ENCODE peak calls at places on chromosome 5, in five cellular contexts. Q is left ventricle myocardium inferior, Z is heart right ventricle, Y is lung, X is OCI-LY7. S is an unnamed sample.

GRCh38 chr5:142644640-142645361 is 41.1 kb downstream of the FGF1 start:
- DNase-seq in Z (peak; percentile 27), Y (peak; percentile 38), Q (no peak), X (no peak), S (peak; percentile 99)

GRCh38 chr5:141613344-141613743 is 5.5 kb downstream of the DIAPH1 start:
- DNase-seq in Z (no peak), X (no peak), Y (no peak), Q (no peak), S (no peak)

GRCh38 chr5:14038341-14038959 is 94.0 kb upstream of the DNAH5 start:
- DNase-seq in Z (no peak), Y (no peak), Q (no peak), X (no peak), S (peak; percentile 70)

GRCh38 chr5:11504794-11505193 is 399.5 kb downstream of the CTNND2 start:
- DNase-seq in X (no peak), Q (no peak), Y (no peak), Z (no peak), S (no peak)

GRCh38 chr5:143164557-143164956 is 238.9 kb downstream of the NR3C1 start:
- DNase-seq in X (no peak), Z (no peak), Y (no peak), Q (no peak), S (peak; percentile 47)

GRCh38 chr5:112604741-112605390 is 132.8 kb upstream of the APC start:
- DNase-seq in X (peak; percentile 69), Z (no peak), Q (no peak), Y (no peak), S (peak; percentile 3)

GRCh38 chr5:14016549-14016948 is 72.1 kb upstream of the DNAH5 start:
- DNase-seq in Q (no peak), Y (no peak), Z (no peak), X (no peak), S (no peak)

GRCh38 chr5:60507687-60508086 is 192.3 kb downstream of the DEPDC1B start:
- DNase-seq in Y (no peak), X (no peak), Q (no peak), Z (no peak), S (no peak)

GRCh38 chr5:84383296-84383815 is 1.3 kb downstream of the EDIL3 start:
- DNase-seq in Q (no peak), Z (no peak), X (no peak), Y (no peak), S (no peak)
- H3K4me3 ChIP-seq in Q (peak overlapping the region; percentile 67), Z (peak overlapping the region; percentile 57), X (no peak overlapping the region), Y (peak overlapping the region; percentile 67), S (peak overlapping the region; percentile 59)

DNA sequence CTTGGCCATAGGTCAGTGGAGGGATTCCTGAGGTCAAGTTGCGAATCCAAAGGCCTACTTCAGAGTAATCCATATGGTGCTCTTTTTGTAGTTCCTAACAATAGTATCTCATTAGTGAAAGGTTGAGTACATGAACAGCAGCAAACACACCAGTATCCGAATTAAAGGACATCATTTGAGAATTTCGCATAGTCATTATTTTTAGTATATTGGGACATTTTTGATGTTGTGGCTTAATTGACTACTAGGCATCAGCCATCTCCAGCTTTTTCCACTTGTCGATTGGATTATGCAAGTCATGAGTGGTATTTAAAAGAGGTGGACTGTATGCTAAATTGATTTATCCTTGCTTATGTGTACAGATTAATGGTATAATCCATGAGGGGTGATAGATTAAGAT is 23.7 kb downstream of the MAP3K1 start:
- DNase-seq in Q (no peak), Y (no peak), X (no peak), Z (no peak), S (no peak)
- H3K4me3 ChIP-seq in Q (no peak overlapping the region), Y (no peak overlapping the region), X (no peak overlapping the region), Z (no peak overlapping the region), S (no peak overlapping the region)

DNA sequence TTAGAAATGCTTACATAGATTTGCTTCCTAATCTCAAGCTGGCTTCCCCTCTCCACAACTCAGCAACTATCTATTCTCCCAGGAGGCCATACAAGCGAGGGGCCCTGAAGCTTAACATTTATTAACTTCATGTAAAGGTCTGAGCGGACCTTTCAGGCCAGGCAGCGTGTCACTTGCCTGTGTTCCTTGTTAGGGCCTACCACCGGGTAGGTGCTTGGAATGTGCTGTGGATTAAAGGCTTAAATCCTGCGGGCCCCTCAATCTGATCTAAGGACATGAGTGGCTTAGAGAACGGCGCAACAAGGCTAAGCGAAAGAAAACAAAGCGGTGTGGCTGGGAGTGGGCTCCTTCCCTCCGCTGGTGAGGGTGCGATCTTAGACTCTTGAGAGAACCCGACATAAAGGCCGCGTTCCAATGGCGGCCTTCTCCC is 681 bp upstream of the HSPA4 start:
- DNase-seq in Z (no peak), Q (no peak), X (no peak), Y (no peak), S (no peak)
- H3K4me3 ChIP-seq in Z (peak overlapping the region; percentile 86), Q (peak overlapping the region; percentile 98), X (peak overlapping the region; percentile 99), Y (peak overlapping the region; percentile 74), S (peak overlapping the region; percentile 96)

GRCh38 chr5:139414601-139415121 is 10.8 kb upstream of the SPATA24 start:
- DNase-seq in Q (no peak), Y (no peak), X (no peak), Z (peak; percentile 11), S (no peak)
- H3K4me3 ChIP-seq in Q (no peak overlapping the region), Y (no peak overlapping the region), X (no peak overlapping the region), Z (no peak overlapping the region), S (no peak overlapping the region)

S was measured in epithelial cell of esophagus.